ENCODE peak calls at places on chromosomes 3 and 15, in four cellular contexts. R is ovary, Q is esophagus muscularis mucosa, P is heart left ventricle. L is an unnamed sample.
A peak's percentile ranks its signal among the peaks of the same experiment; 100 is the strongest.

GRCh38 chr15:73051811-73052678 is at the start of gene NEO1:
- DNase-seq in Q (peak; percentile 93), R (peak; percentile 93), P (peak; percentile 90), L (peak; percentile 12)

GRCh38 chr15:98505611-98506031 is 142.7 kb upstream of the IGF1R start:
- DNase-seq in P (no peak), Q (peak; percentile 90), R (no peak), L (no peak)

GRCh38 chr3:48451270-48451669 is 4.7 kb downstream of the ATRIP start:
- DNase-seq in P (no peak), Q (no peak), R (no peak), L (no peak)

GRCh38 chr15:59237119-59237853 is 30.6 kb downstream of the LDHAL6B start:
- DNase-seq in R (no peak), P (no peak), Q (peak; percentile 3), L (no peak)

GRCh38 chr3:145125307-145125706 is 1035.7 kb downstream of the PLOD2 start:
- DNase-seq in R (no peak), P (no peak), Q (no peak), L (no peak)

GRCh38 chr15:95972136-95972553 is 358.4 kb upstream of the NR2F2 start:
- DNase-seq in P (peak; percentile 65), R (peak; percentile 59), Q (no peak), L (no peak)

GRCh38 chr15:66777596-66778313 is 75.7 kb downstream of the SMAD6 start:
- DNase-seq in Q (no peak), P (no peak), R (no peak), L (no peak)

GRCh38 chr3:156298938-156299337 is 178.6 kb downstream of the KCNAB1 start:
- DNase-seq in P (peak; percentile 68), Q (no peak), R (no peak), L (no peak)

GRCh38 chr3:52043750-52044149 is 12.6 kb downstream of the DUSP7 start:
- DNase-seq in Q (no peak), R (no peak), P (no peak), L (no peak)

GRCh38 chr15:83971967-83972366 is 263.6 kb upstream of the GOLGA6L4 start:
- DNase-seq in R (no peak), P (no peak), Q (no peak), L (no peak)

GRCh38 chr15:25544076-25544475 is 105.3 kb upstream of the UBE3A start:
- DNase-seq in P (no peak), R (no peak), Q (no peak), L (no peak)

GRCh38 chr3:50165388-50166308 is 10.5 kb downstream of the SEMA3F start:
- DNase-seq in R (peak; percentile 67), P (peak; percentile 65), Q (no peak), L (no peak)

GRCh38 chr3:7328339-7328738 is 467.4 kb downstream of the GRM7 start:
- DNase-seq in R (no peak), Q (no peak), P (no peak), L (no peak)

GRCh38 chr3:184361532-184361931 is at the start of the genes CLCN2 and POLR2H:
- DNase-seq in P (peak; percentile 81), Q (no peak), R (peak; percentile 83), L (no peak)
- TF ChIP-seq POLR2A in P (no peak), Q (no peak), R (peak; percentile 82), L (peak; percentile 84)

GRCh38 chr3:24490151-24490550 is 4.5 kb downstream of the THRB start:
- DNase-seq in R (no peak), Q (no peak), P (no peak), L (no peak)

GRCh38 chr3:24495334-24495994 is 814 bp upstream of the THRB start:
- DNase-seq in R (peak; percentile 30), Q (no peak), P (peak; percentile 75), L (no peak)

GRCh38 chr3:24493951-24494615 is 567 bp downstream of the THRB start:
- DNase-seq in R (peak; percentile 46), Q (no peak), P (peak; percentile 89), L (no peak)

GRCh38 chr3:24494616-24495333 is at the start of gene THRB:
- DNase-seq in R (peak; percentile 59), Q (no peak), P (peak; percentile 88), L (no peak)

DNA sequence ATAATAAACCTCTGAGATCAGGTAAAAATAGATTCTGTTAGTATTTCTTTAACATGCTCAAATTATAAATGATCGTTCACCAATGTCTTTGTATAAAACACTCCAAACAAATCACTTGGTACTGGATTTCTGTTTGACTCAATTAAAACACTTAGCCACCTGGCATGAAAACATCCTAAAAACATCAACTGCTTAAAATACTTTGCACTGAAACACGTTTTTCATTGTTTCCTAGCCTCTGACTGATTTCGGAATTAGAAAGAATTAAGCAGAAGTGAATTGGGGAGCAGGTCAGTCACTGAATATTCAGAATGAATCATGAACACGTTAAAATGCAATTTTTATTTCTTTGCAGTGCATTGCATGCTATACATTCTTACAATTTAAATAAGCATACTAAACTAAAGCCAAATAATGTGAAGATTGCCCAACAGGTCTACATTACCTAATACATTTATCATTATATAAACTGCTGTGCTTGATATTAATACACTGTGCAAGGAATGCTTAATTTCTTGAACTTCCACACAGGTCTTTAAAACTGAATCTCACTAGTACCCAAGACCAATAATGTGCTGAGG is 1.6 kb downstream of the THRB start:
- DNase-seq in R (no peak), Q (no peak), P (no peak), L (no peak)
- H3K4me3 ChIP-seq in R (no peak overlapping the region), Q (peak overlapping the region; percentile 84), P (peak overlapping the region; percentile 80), L (peak overlapping the region; percentile 62)

GRCh38 chr3:98733778-98734281 is 29.3 kb upstream of the ST3GAL6 start:
- DNase-seq in R (no peak), P (no peak), Q (no peak), L (no peak)
- TF ChIP-seq POLR2A in R (no peak), P (no peak), Q (no peak), L (no peak)

DNA sequence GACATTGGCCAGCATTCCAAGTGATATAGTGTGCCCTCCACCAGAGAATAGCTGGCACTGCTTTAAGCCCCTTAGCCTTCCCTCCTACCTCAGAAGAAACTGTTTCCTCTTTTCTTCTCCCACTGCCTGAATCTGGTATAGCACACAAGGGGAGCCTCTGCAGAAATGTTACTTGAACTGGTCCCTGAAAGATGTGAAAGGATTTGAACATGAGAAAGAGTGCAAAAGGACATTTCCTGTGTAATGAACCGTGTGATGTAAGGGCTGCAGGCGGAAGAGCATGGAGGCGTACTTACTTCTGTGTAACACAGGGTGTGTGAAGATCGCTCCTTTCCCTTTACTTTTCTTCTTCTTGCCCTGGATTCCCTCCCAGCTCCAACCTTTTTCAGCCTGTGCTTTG is 8.3 kb downstream of the TMOD3 start:
- DNase-seq in Q (no peak), P (no peak), R (no peak), L (no peak)
- H3K4me3 ChIP-seq in Q (no peak overlapping the region), P (no peak overlapping the region), R (no peak overlapping the region), L (no peak overlapping the region)